ENCODE peak calls at places on chromosomes 13 and 19, in five cellular contexts. I, Q, X, K and C are unnamed samples.

GRCh38 chr19:940591-941291 is 14.9 kb downstream of the ARID3A start:
- DNase-seq in I (peak; percentile 57), K (peak; percentile 44), X (peak; percentile 69), Q (peak; percentile 87), C (no peak)

GRCh38 chr13:50526771-50527567 is 316.5 kb downstream of the DLEU7 start:
- DNase-seq in X (no peak), Q (no peak), K (no peak), I (no peak), C (no peak)

GRCh38 chr19:18847516-18848463 is 16.0 kb downstream of the UPF1 start:
- DNase-seq in Q (no peak), X (no peak), I (no peak), K (peak; percentile 56), C (no peak)

GRCh38 chr19:478236-478888 is 17.5 kb upstream of the SHC2 start:
- DNase-seq in Q (no peak), I (no peak), K (no peak), X (no peak), C (no peak)

GRCh38 chr13:27016871-27017270 is 154.7 kb downstream of the USP12 start:
- DNase-seq in I (no peak), X (no peak), K (no peak), Q (no peak), C (no peak)

GRCh38 chr13:51258612-51259358 is 36.6 kb downstream of the FAM124A start:
- DNase-seq in X (no peak), Q (no peak), I (no peak), K (no peak), C (no peak)

GRCh38 chr19:29843180-29844051 is 31.6 kb downstream of the CCNE1 start:
- DNase-seq in Q (peak; percentile 7), I (no peak), X (peak; percentile 32), K (no peak), C (no peak)

GRCh38 chr13:29886446-29886845 is 36.0 kb upstream of the UBL3 start:
- DNase-seq in Q (peak; percentile 17), I (no peak), X (no peak), K (no peak), C (no peak)

GRCh38 chr13:108342369-108343289 is 73.1 kb downstream of the TNFSF13B start:
- DNase-seq in K (peak; percentile 11), Q (no peak), X (no peak), I (peak; percentile 35), C (peak; percentile 3)

GRCh38 chr13:110317496-110318195 is 10.6 kb downstream of the COL4A2 start:
- DNase-seq in K (no peak), X (no peak), I (no peak), Q (no peak), C (no peak)